ENCODE peak calls at places on chromosomes 2 and 18, in nine cellular contexts. One of them, this sample, is unnamed.
A peak's percentile ranks its signal among the peaks of the same experiment; 100 is the strongest.

GRCh38 chr2:28709101-28709500 is 42.5 kb upstream of the PPP1CB start:
- DNase-seq in WTC11: no peak
- DNase-seq in pons: no peak
- DNase-seq in coronary artery: no peak
- DNase-seq in HEK293T: no peak
- DNase-seq in HTR-8/SVneo: no peak
- DNase-seq in HAP-1: no peak
- DNase-seq in DMS 273 treated with DMSO at 0.1 percent for 48 hours: no peak
- DNase-seq in RPMI8226: no peak
- DNase-seq in this sample: no peak

GRCh38 chr18:75344161-75344560 is 83.3 kb downstream of the SMIM21 start:
- DNase-seq in DMS 273 treated with DMSO at 0.1 percent for 48 hours: no peak
- DNase-seq in WTC11: peak; percentile 40
- DNase-seq in HAP-1: no peak
- DNase-seq in RPMI8226: no peak
- DNase-seq in coronary artery: no peak
- DNase-seq in HTR-8/SVneo: no peak
- DNase-seq in pons: no peak
- DNase-seq in HEK293T: no peak
- DNase-seq in this sample: no peak

GRCh38 chr18:2534906-2535305 is 36.4 kb downstream of the METTL4 start:
- DNase-seq in RPMI8226: no peak
- DNase-seq in HTR-8/SVneo: no peak
- DNase-seq in pons: no peak
- DNase-seq in HEK293T: no peak
- DNase-seq in WTC11: no peak
- DNase-seq in coronary artery: no peak
- DNase-seq in HAP-1: no peak
- DNase-seq in DMS 273 treated with DMSO at 0.1 percent for 48 hours: no peak
- DNase-seq in this sample: no peak

GRCh38 chr2:228367356-228367755 is 185.9 kb upstream of the SPHKAP start:
- DNase-seq in HTR-8/SVneo: no peak
- DNase-seq in coronary artery: no peak
- DNase-seq in pons: no peak
- DNase-seq in RPMI8226: peak; percentile 96
- DNase-seq in HEK293T: no peak
- DNase-seq in HAP-1: no peak
- DNase-seq in WTC11: no peak
- DNase-seq in DMS 273 treated with DMSO at 0.1 percent for 48 hours: peak; percentile 17
- DNase-seq in this sample: no peak

GRCh38 chr18:66013976-66014375 is 263.2 kb downstream of the CDH7 start:
- DNase-seq in WTC11: no peak
- DNase-seq in HAP-1: no peak
- DNase-seq in DMS 273 treated with DMSO at 0.1 percent for 48 hours: no peak
- DNase-seq in HEK293T: no peak
- DNase-seq in coronary artery: no peak
- DNase-seq in RPMI8226: no peak
- DNase-seq in pons: no peak
- DNase-seq in HTR-8/SVneo: peak; percentile 1
- DNase-seq in this sample: no peak

GRCh38 chr2:70947556-70948184 is 12.0 kb downstream of the ATP6V1B1 start:
- DNase-seq in DMS 273 treated with DMSO at 0.1 percent for 48 hours: no peak
- DNase-seq in HEK293T: no peak
- DNase-seq in HAP-1: no peak
- DNase-seq in coronary artery: peak; percentile 56
- DNase-seq in HTR-8/SVneo: peak; percentile 42
- DNase-seq in pons: no peak
- DNase-seq in RPMI8226: no peak
- DNase-seq in WTC11: no peak
- DNase-seq in this sample: no peak

GRCh38 chr18:46771141-46771540 is 14.3 kb upstream of the ST8SIA5 start:
- DNase-seq in pons: no peak
- DNase-seq in RPMI8226: no peak
- DNase-seq in DMS 273 treated with DMSO at 0.1 percent for 48 hours: no peak
- DNase-seq in WTC11: no peak
- DNase-seq in HEK293T: no peak
- DNase-seq in coronary artery: no peak
- DNase-seq in HAP-1: no peak
- DNase-seq in HTR-8/SVneo: no peak
- DNase-seq in this sample: no peak

GRCh38 chr18:23194150-23194968 is 59.1 kb downstream of the CABLES1 start:
- DNase-seq in coronary artery: no peak
- DNase-seq in DMS 273 treated with DMSO at 0.1 percent for 48 hours: no peak
- DNase-seq in pons: no peak
- DNase-seq in HTR-8/SVneo: no peak
- DNase-seq in HEK293T: no peak
- DNase-seq in RPMI8226: no peak
- DNase-seq in HAP-1: no peak
- DNase-seq in WTC11: no peak
- DNase-seq in this sample: no peak

GRCh38 chr2:146642066-146642465 is 1202.8 kb upstream of the ACVR2A start:
- DNase-seq in pons: no peak
- DNase-seq in DMS 273 treated with DMSO at 0.1 percent for 48 hours: no peak
- DNase-seq in HEK293T: no peak
- DNase-seq in coronary artery: no peak
- DNase-seq in RPMI8226: no peak
- DNase-seq in HTR-8/SVneo: no peak
- DNase-seq in HAP-1: no peak
- DNase-seq in WTC11: peak; percentile 10
- DNase-seq in this sample: no peak

GRCh38 chr18:3889803-3890202 is 439.8 kb downstream of the TGIF1 start:
- DNase-seq in HEK293T: no peak
- DNase-seq in pons: no peak
- DNase-seq in HAP-1: no peak
- DNase-seq in DMS 273 treated with DMSO at 0.1 percent for 48 hours: no peak
- DNase-seq in coronary artery: no peak
- DNase-seq in WTC11: no peak
- DNase-seq in HTR-8/SVneo: no peak
- DNase-seq in RPMI8226: no peak
- DNase-seq in this sample: no peak

GRCh38 chr2:74498500-74499268 is 719 bp downstream of the LBX2 start:
- DNase-seq in coronary artery: peak; percentile 63
- DNase-seq in HTR-8/SVneo: no peak
- DNase-seq in pons: no peak
- DNase-seq in WTC11: peak; percentile 63
- DNase-seq in HAP-1: no peak
- DNase-seq in RPMI8226: no peak
- DNase-seq in HEK293T: no peak
- DNase-seq in DMS 273 treated with DMSO at 0.1 percent for 48 hours: no peak
- DNase-seq in this sample: no peak

GRCh38 chr2:196249860-196250259 is 78.5 kb upstream of the STK17B start:
- DNase-seq in HEK293T: no peak
- DNase-seq in coronary artery: no peak
- DNase-seq in HTR-8/SVneo: no peak
- DNase-seq in RPMI8226: peak; percentile 63
- DNase-seq in WTC11: no peak
- DNase-seq in DMS 273 treated with DMSO at 0.1 percent for 48 hours: no peak
- DNase-seq in HAP-1: no peak
- DNase-seq in pons: peak; percentile 48
- DNase-seq in this sample: peak; percentile 31

GRCh38 chr18:50466634-50467033 is 91.8 kb downstream of the SKA1 start:
- DNase-seq in HEK293T: no peak
- DNase-seq in WTC11: no peak
- DNase-seq in DMS 273 treated with DMSO at 0.1 percent for 48 hours: no peak
- DNase-seq in coronary artery: no peak
- DNase-seq in HAP-1: no peak
- DNase-seq in HTR-8/SVneo: no peak
- DNase-seq in pons: no peak
- DNase-seq in RPMI8226: no peak
- DNase-seq in this sample: no peak